ENCODE peak calls at places on chromosomes 5 and 9, in nine cellular contexts. One of them, this sample, is unnamed.

GRCh38 chr5:127885176-127885575 is 182.0 kb downstream of the CCDC192 start:
- DNase-seq in frontal cortex: no peak
- DNase-seq in stimulated activated CD8-positive, alpha-beta memory T cell treated with anti-CD3 and anti-CD28 coated beads, Interleukin-4, amount 100 ng/mL, for 4 hours: no peak
- DNase-seq in activated CD4-positive, alpha-beta T cell treated with anti-CD3 and anti-CD28 coated beads, Interleukin-2, amount 50 U/mL, for 1 hour: no peak
- DNase-seq in anterior cingulate cortex: no peak
- DNase-seq in stimulated activated CD4-positive, alpha-beta T cell treated with anti-CD3 and anti-CD28 coated beads, Interleukin-12 subunit alpha, Interleukin-12 subunit beta, amount 100 ng/mL, for 4 hours: no peak
- DNase-seq in left cardiac atrium: no peak
- DNase-seq in RPMI7951: no peak
- DNase-seq in progenitor cell of endocrine pancreas: no peak
- DNase-seq in this sample: no peak

GRCh38 chr9:118455259-118455658 is 751.1 kb downstream of the TLR4 start:
- DNase-seq in progenitor cell of endocrine pancreas: no peak
- DNase-seq in activated CD4-positive, alpha-beta T cell treated with anti-CD3 and anti-CD28 coated beads, Interleukin-2, amount 50 U/mL, for 1 hour: no peak
- DNase-seq in frontal cortex: no peak
- DNase-seq in RPMI7951: no peak
- DNase-seq in stimulated activated CD4-positive, alpha-beta T cell treated with anti-CD3 and anti-CD28 coated beads, Interleukin-12 subunit alpha, Interleukin-12 subunit beta, amount 100 ng/mL, for 4 hours: no peak
- DNase-seq in stimulated activated CD8-positive, alpha-beta memory T cell treated with anti-CD3 and anti-CD28 coated beads, Interleukin-4, amount 100 ng/mL, for 4 hours: no peak
- DNase-seq in left cardiac atrium: no peak
- DNase-seq in anterior cingulate cortex: no peak
- DNase-seq in this sample: no peak

GRCh38 chr5:169978744-169979143 is 1.6 kb downstream of the INSYN2B start:
- DNase-seq in stimulated activated CD4-positive, alpha-beta T cell treated with anti-CD3 and anti-CD28 coated beads, Interleukin-12 subunit alpha, Interleukin-12 subunit beta, amount 100 ng/mL, for 4 hours: no peak
- DNase-seq in anterior cingulate cortex: no peak
- DNase-seq in frontal cortex: no peak
- DNase-seq in stimulated activated CD8-positive, alpha-beta memory T cell treated with anti-CD3 and anti-CD28 coated beads, Interleukin-4, amount 100 ng/mL, for 4 hours: no peak
- DNase-seq in RPMI7951: no peak
- DNase-seq in left cardiac atrium: no peak
- DNase-seq in progenitor cell of endocrine pancreas: no peak
- DNase-seq in activated CD4-positive, alpha-beta T cell treated with anti-CD3 and anti-CD28 coated beads, Interleukin-2, amount 50 U/mL, for 1 hour: no peak
- DNase-seq in this sample: no peak

GRCh38 chr9:131422241-131422792 is 28.4 kb downstream of the PRRC2B start:
- DNase-seq in frontal cortex: no peak
- DNase-seq in stimulated activated CD8-positive, alpha-beta memory T cell treated with anti-CD3 and anti-CD28 coated beads, Interleukin-4, amount 100 ng/mL, for 4 hours: no peak
- DNase-seq in anterior cingulate cortex: peak
- DNase-seq in activated CD4-positive, alpha-beta T cell treated with anti-CD3 and anti-CD28 coated beads, Interleukin-2, amount 50 U/mL, for 1 hour: no peak
- DNase-seq in stimulated activated CD4-positive, alpha-beta T cell treated with anti-CD3 and anti-CD28 coated beads, Interleukin-12 subunit alpha, Interleukin-12 subunit beta, amount 100 ng/mL, for 4 hours: no peak
- DNase-seq in left cardiac atrium: peak
- DNase-seq in RPMI7951: no peak
- DNase-seq in progenitor cell of endocrine pancreas: no peak
- DNase-seq in this sample: no peak

GRCh38 chr9:12775963-12776774 is 1.3 kb downstream of the LURAP1L start:
- DNase-seq in RPMI7951: peak
- DNase-seq in left cardiac atrium: peak
- DNase-seq in stimulated activated CD8-positive, alpha-beta memory T cell treated with anti-CD3 and anti-CD28 coated beads, Interleukin-4, amount 100 ng/mL, for 4 hours: no peak
- DNase-seq in activated CD4-positive, alpha-beta T cell treated with anti-CD3 and anti-CD28 coated beads, Interleukin-2, amount 50 U/mL, for 1 hour: no peak
- DNase-seq in progenitor cell of endocrine pancreas: peak
- DNase-seq in stimulated activated CD4-positive, alpha-beta T cell treated with anti-CD3 and anti-CD28 coated beads, Interleukin-12 subunit alpha, Interleukin-12 subunit beta, amount 100 ng/mL, for 4 hours: no peak
- DNase-seq in anterior cingulate cortex: peak
- DNase-seq in frontal cortex: peak
- DNase-seq in this sample: peak

GRCh38 chr9:127138444-127138843 is 16.0 kb upstream of the ANGPTL2 start:
- DNase-seq in frontal cortex: no peak
- DNase-seq in RPMI7951: no peak
- DNase-seq in activated CD4-positive, alpha-beta T cell treated with anti-CD3 and anti-CD28 coated beads, Interleukin-2, amount 50 U/mL, for 1 hour: no peak
- DNase-seq in progenitor cell of endocrine pancreas: no peak
- DNase-seq in stimulated activated CD4-positive, alpha-beta T cell treated with anti-CD3 and anti-CD28 coated beads, Interleukin-12 subunit alpha, Interleukin-12 subunit beta, amount 100 ng/mL, for 4 hours: no peak
- DNase-seq in stimulated activated CD8-positive, alpha-beta memory T cell treated with anti-CD3 and anti-CD28 coated beads, Interleukin-4, amount 100 ng/mL, for 4 hours: no peak
- DNase-seq in anterior cingulate cortex: no peak
- DNase-seq in left cardiac atrium: no peak
- DNase-seq in this sample: no peak

GRCh38 chr9:129685220-129685932 is 19.9 kb downstream of the PRRX2 start:
- DNase-seq in progenitor cell of endocrine pancreas: no peak
- DNase-seq in activated CD4-positive, alpha-beta T cell treated with anti-CD3 and anti-CD28 coated beads, Interleukin-2, amount 50 U/mL, for 1 hour: no peak
- DNase-seq in anterior cingulate cortex: no peak
- DNase-seq in frontal cortex: no peak
- DNase-seq in left cardiac atrium: no peak
- DNase-seq in RPMI7951: peak
- DNase-seq in stimulated activated CD4-positive, alpha-beta T cell treated with anti-CD3 and anti-CD28 coated beads, Interleukin-12 subunit alpha, Interleukin-12 subunit beta, amount 100 ng/mL, for 4 hours: no peak
- DNase-seq in stimulated activated CD8-positive, alpha-beta memory T cell treated with anti-CD3 and anti-CD28 coated beads, Interleukin-4, amount 100 ng/mL, for 4 hours: no peak
- DNase-seq in this sample: no peak

GRCh38 chr9:137113385-137114159 is 961 bp downstream of the DPP7 start:
- DNase-seq in frontal cortex: peak
- DNase-seq in activated CD4-positive, alpha-beta T cell treated with anti-CD3 and anti-CD28 coated beads, Interleukin-2, amount 50 U/mL, for 1 hour: peak
- DNase-seq in progenitor cell of endocrine pancreas: no peak
- DNase-seq in anterior cingulate cortex: no peak
- DNase-seq in stimulated activated CD4-positive, alpha-beta T cell treated with anti-CD3 and anti-CD28 coated beads, Interleukin-12 subunit alpha, Interleukin-12 subunit beta, amount 100 ng/mL, for 4 hours: no peak
- DNase-seq in stimulated activated CD8-positive, alpha-beta memory T cell treated with anti-CD3 and anti-CD28 coated beads, Interleukin-4, amount 100 ng/mL, for 4 hours: no peak
- DNase-seq in RPMI7951: no peak
- DNase-seq in left cardiac atrium: no peak
- DNase-seq in this sample: no peak

GRCh38 chr5:144467795-144468194 is 297.1 kb downstream of the KCTD16 start:
- DNase-seq in RPMI7951: no peak
- DNase-seq in anterior cingulate cortex: no peak
- DNase-seq in progenitor cell of endocrine pancreas: no peak
- DNase-seq in stimulated activated CD4-positive, alpha-beta T cell treated with anti-CD3 and anti-CD28 coated beads, Interleukin-12 subunit alpha, Interleukin-12 subunit beta, amount 100 ng/mL, for 4 hours: no peak
- DNase-seq in frontal cortex: no peak
- DNase-seq in left cardiac atrium: no peak
- DNase-seq in activated CD4-positive, alpha-beta T cell treated with anti-CD3 and anti-CD28 coated beads, Interleukin-2, amount 50 U/mL, for 1 hour: no peak
- DNase-seq in stimulated activated CD8-positive, alpha-beta memory T cell treated with anti-CD3 and anti-CD28 coated beads, Interleukin-4, amount 100 ng/mL, for 4 hours: no peak
- DNase-seq in this sample: no peak

GRCh38 chr5:120919017-120919416 is 454.9 kb downstream of the PRR16 start:
- DNase-seq in anterior cingulate cortex: no peak
- DNase-seq in stimulated activated CD4-positive, alpha-beta T cell treated with anti-CD3 and anti-CD28 coated beads, Interleukin-12 subunit alpha, Interleukin-12 subunit beta, amount 100 ng/mL, for 4 hours: no peak
- DNase-seq in progenitor cell of endocrine pancreas: no peak
- DNase-seq in activated CD4-positive, alpha-beta T cell treated with anti-CD3 and anti-CD28 coated beads, Interleukin-2, amount 50 U/mL, for 1 hour: no peak
- DNase-seq in frontal cortex: no peak
- DNase-seq in RPMI7951: no peak
- DNase-seq in left cardiac atrium: no peak
- DNase-seq in stimulated activated CD8-positive, alpha-beta memory T cell treated with anti-CD3 and anti-CD28 coated beads, Interleukin-4, amount 100 ng/mL, for 4 hours: no peak
- DNase-seq in this sample: no peak

GRCh38 chr9:13351768-13352386 is 72.4 kb upstream of the MPDZ start:
- DNase-seq in progenitor cell of endocrine pancreas: no peak
- DNase-seq in stimulated activated CD4-positive, alpha-beta T cell treated with anti-CD3 and anti-CD28 coated beads, Interleukin-12 subunit alpha, Interleukin-12 subunit beta, amount 100 ng/mL, for 4 hours: no peak
- DNase-seq in frontal cortex: no peak
- DNase-seq in activated CD4-positive, alpha-beta T cell treated with anti-CD3 and anti-CD28 coated beads, Interleukin-2, amount 50 U/mL, for 1 hour: no peak
- DNase-seq in RPMI7951: peak
- DNase-seq in anterior cingulate cortex: no peak
- DNase-seq in stimulated activated CD8-positive, alpha-beta memory T cell treated with anti-CD3 and anti-CD28 coated beads, Interleukin-4, amount 100 ng/mL, for 4 hours: no peak
- DNase-seq in left cardiac atrium: no peak
- DNase-seq in this sample: no peak

GRCh38 chr5:145056805-145057204 is 778.3 kb downstream of the PRELID2 start:
- DNase-seq in stimulated activated CD4-positive, alpha-beta T cell treated with anti-CD3 and anti-CD28 coated beads, Interleukin-12 subunit alpha, Interleukin-12 subunit beta, amount 100 ng/mL, for 4 hours: no peak
- DNase-seq in progenitor cell of endocrine pancreas: no peak
- DNase-seq in stimulated activated CD8-positive, alpha-beta memory T cell treated with anti-CD3 and anti-CD28 coated beads, Interleukin-4, amount 100 ng/mL, for 4 hours: no peak
- DNase-seq in frontal cortex: no peak
- DNase-seq in activated CD4-positive, alpha-beta T cell treated with anti-CD3 and anti-CD28 coated beads, Interleukin-2, amount 50 U/mL, for 1 hour: no peak
- DNase-seq in left cardiac atrium: no peak
- DNase-seq in RPMI7951: no peak
- DNase-seq in anterior cingulate cortex: no peak
- DNase-seq in this sample: peak

GRCh38 chr9:108272350-108272899 is 583.4 kb downstream of the ACTL7B start:
- DNase-seq in left cardiac atrium: peak
- DNase-seq in anterior cingulate cortex: peak
- DNase-seq in stimulated activated CD4-positive, alpha-beta T cell treated with anti-CD3 and anti-CD28 coated beads, Interleukin-12 subunit alpha, Interleukin-12 subunit beta, amount 100 ng/mL, for 4 hours: no peak
- DNase-seq in RPMI7951: peak
- DNase-seq in frontal cortex: peak
- DNase-seq in activated CD4-positive, alpha-beta T cell treated with anti-CD3 and anti-CD28 coated beads, Interleukin-2, amount 50 U/mL, for 1 hour: no peak
- DNase-seq in progenitor cell of endocrine pancreas: no peak
- DNase-seq in stimulated activated CD8-positive, alpha-beta memory T cell treated with anti-CD3 and anti-CD28 coated beads, Interleukin-4, amount 100 ng/mL, for 4 hours: no peak
- DNase-seq in this sample: no peak

GRCh38 chr5:152405145-152405544 is at the start of gene NMUR2:
- DNase-seq in progenitor cell of endocrine pancreas: peak
- DNase-seq in RPMI7951: no peak
- DNase-seq in frontal cortex: no peak
- DNase-seq in activated CD4-positive, alpha-beta T cell treated with anti-CD3 and anti-CD28 coated beads, Interleukin-2, amount 50 U/mL, for 1 hour: no peak
- DNase-seq in stimulated activated CD4-positive, alpha-beta T cell treated with anti-CD3 and anti-CD28 coated beads, Interleukin-12 subunit alpha, Interleukin-12 subunit beta, amount 100 ng/mL, for 4 hours: no peak
- DNase-seq in stimulated activated CD8-positive, alpha-beta memory T cell treated with anti-CD3 and anti-CD28 coated beads, Interleukin-4, amount 100 ng/mL, for 4 hours: no peak
- DNase-seq in anterior cingulate cortex: no peak
- DNase-seq in left cardiac atrium: no peak
- DNase-seq in this sample: no peak

GRCh38 chr5:11675198-11675597 is 229.0 kb downstream of the CTNND2 start:
- DNase-seq in activated CD4-positive, alpha-beta T cell treated with anti-CD3 and anti-CD28 coated beads, Interleukin-2, amount 50 U/mL, for 1 hour: no peak
- DNase-seq in anterior cingulate cortex: no peak
- DNase-seq in stimulated activated CD4-positive, alpha-beta T cell treated with anti-CD3 and anti-CD28 coated beads, Interleukin-12 subunit alpha, Interleukin-12 subunit beta, amount 100 ng/mL, for 4 hours: no peak
- DNase-seq in frontal cortex: no peak
- DNase-seq in progenitor cell of endocrine pancreas: no peak
- DNase-seq in left cardiac atrium: no peak
- DNase-seq in stimulated activated CD8-positive, alpha-beta memory T cell treated with anti-CD3 and anti-CD28 coated beads, Interleukin-4, amount 100 ng/mL, for 4 hours: no peak
- DNase-seq in RPMI7951: no peak
- DNase-seq in this sample: no peak

GRCh38 chr9:132669636-132670358 is at the start of gene DDX31:
- DNase-seq in stimulated activated CD4-positive, alpha-beta T cell treated with anti-CD3 and anti-CD28 coated beads, Interleukin-12 subunit alpha, Interleukin-12 subunit beta, amount 100 ng/mL, for 4 hours: peak
- DNase-seq in activated CD4-positive, alpha-beta T cell treated with anti-CD3 and anti-CD28 coated beads, Interleukin-2, amount 50 U/mL, for 1 hour: peak
- DNase-seq in frontal cortex: peak
- DNase-seq in anterior cingulate cortex: peak
- DNase-seq in RPMI7951: peak
- DNase-seq in left cardiac atrium: peak
- DNase-seq in progenitor cell of endocrine pancreas: peak
- DNase-seq in stimulated activated CD8-positive, alpha-beta memory T cell treated with anti-CD3 and anti-CD28 coated beads, Interleukin-4, amount 100 ng/mL, for 4 hours: peak
- DNase-seq in this sample: peak

GRCh38 chr9:127751269-127752054 is 16.4 kb upstream of the TOR2A start:
- DNase-seq in RPMI7951: no peak
- DNase-seq in stimulated activated CD8-positive, alpha-beta memory T cell treated with anti-CD3 and anti-CD28 coated beads, Interleukin-4, amount 100 ng/mL, for 4 hours: no peak
- DNase-seq in progenitor cell of endocrine pancreas: peak
- DNase-seq in frontal cortex: no peak
- DNase-seq in anterior cingulate cortex: no peak
- DNase-seq in left cardiac atrium: no peak
- DNase-seq in activated CD4-positive, alpha-beta T cell treated with anti-CD3 and anti-CD28 coated beads, Interleukin-2, amount 50 U/mL, for 1 hour: no peak
- DNase-seq in stimulated activated CD4-positive, alpha-beta T cell treated with anti-CD3 and anti-CD28 coated beads, Interleukin-12 subunit alpha, Interleukin-12 subunit beta, amount 100 ng/mL, for 4 hours: no peak
- DNase-seq in this sample: no peak

GRCh38 chr9:127943746-127944145 is 6.1 kb upstream of the DPM2 start:
- DNase-seq in activated CD4-positive, alpha-beta T cell treated with anti-CD3 and anti-CD28 coated beads, Interleukin-2, amount 50 U/mL, for 1 hour: peak
- DNase-seq in left cardiac atrium: peak
- DNase-seq in stimulated activated CD8-positive, alpha-beta memory T cell treated with anti-CD3 and anti-CD28 coated beads, Interleukin-4, amount 100 ng/mL, for 4 hours: peak
- DNase-seq in progenitor cell of endocrine pancreas: peak
- DNase-seq in anterior cingulate cortex: peak
- DNase-seq in RPMI7951: peak
- DNase-seq in stimulated activated CD4-positive, alpha-beta T cell treated with anti-CD3 and anti-CD28 coated beads, Interleukin-12 subunit alpha, Interleukin-12 subunit beta, amount 100 ng/mL, for 4 hours: peak
- DNase-seq in frontal cortex: peak
- DNase-seq in this sample: peak

GRCh38 chr5:44952376-44952775 is 143.6 kb downstream of the MRPS30 start:
- DNase-seq in frontal cortex: no peak
- DNase-seq in left cardiac atrium: no peak
- DNase-seq in progenitor cell of endocrine pancreas: no peak
- DNase-seq in stimulated activated CD4-positive, alpha-beta T cell treated with anti-CD3 and anti-CD28 coated beads, Interleukin-12 subunit alpha, Interleukin-12 subunit beta, amount 100 ng/mL, for 4 hours: no peak
- DNase-seq in RPMI7951: peak
- DNase-seq in anterior cingulate cortex: no peak
- DNase-seq in stimulated activated CD8-positive, alpha-beta memory T cell treated with anti-CD3 and anti-CD28 coated beads, Interleukin-4, amount 100 ng/mL, for 4 hours: no peak
- DNase-seq in activated CD4-positive, alpha-beta T cell treated with anti-CD3 and anti-CD28 coated beads, Interleukin-2, amount 50 U/mL, for 1 hour: no peak
- DNase-seq in this sample: no peak

GRCh38 chr5:148394587-148395019 is 10.8 kb downstream of the FBXO38 start:
- DNase-seq in stimulated activated CD4-positive, alpha-beta T cell treated with anti-CD3 and anti-CD28 coated beads, Interleukin-12 subunit alpha, Interleukin-12 subunit beta, amount 100 ng/mL, for 4 hours: no peak
- DNase-seq in RPMI7951: no peak
- DNase-seq in anterior cingulate cortex: no peak
- DNase-seq in activated CD4-positive, alpha-beta T cell treated with anti-CD3 and anti-CD28 coated beads, Interleukin-2, amount 50 U/mL, for 1 hour: no peak
- DNase-seq in progenitor cell of endocrine pancreas: no peak
- DNase-seq in left cardiac atrium: no peak
- DNase-seq in frontal cortex: no peak
- DNase-seq in stimulated activated CD8-positive, alpha-beta memory T cell treated with anti-CD3 and anti-CD28 coated beads, Interleukin-4, amount 100 ng/mL, for 4 hours: no peak
- DNase-seq in this sample: no peak

GRCh38 chr9:27421567-27421966 is 102.5 kb upstream of the IFNK start:
- DNase-seq in frontal cortex: no peak
- DNase-seq in RPMI7951: no peak
- DNase-seq in activated CD4-positive, alpha-beta T cell treated with anti-CD3 and anti-CD28 coated beads, Interleukin-2, amount 50 U/mL, for 1 hour: no peak
- DNase-seq in anterior cingulate cortex: no peak
- DNase-seq in progenitor cell of endocrine pancreas: no peak
- DNase-seq in left cardiac atrium: no peak
- DNase-seq in stimulated activated CD8-positive, alpha-beta memory T cell treated with anti-CD3 and anti-CD28 coated beads, Interleukin-4, amount 100 ng/mL, for 4 hours: no peak
- DNase-seq in stimulated activated CD4-positive, alpha-beta T cell treated with anti-CD3 and anti-CD28 coated beads, Interleukin-12 subunit alpha, Interleukin-12 subunit beta, amount 100 ng/mL, for 4 hours: no peak
- DNase-seq in this sample: no peak

GRCh38 chr5:84437673-84438315 is 53.1 kb upstream of the EDIL3 start:
- DNase-seq in progenitor cell of endocrine pancreas: no peak
- DNase-seq in left cardiac atrium: no peak
- DNase-seq in RPMI7951: peak
- DNase-seq in activated CD4-positive, alpha-beta T cell treated with anti-CD3 and anti-CD28 coated beads, Interleukin-2, amount 50 U/mL, for 1 hour: no peak
- DNase-seq in frontal cortex: no peak
- DNase-seq in stimulated activated CD8-positive, alpha-beta memory T cell treated with anti-CD3 and anti-CD28 coated beads, Interleukin-4, amount 100 ng/mL, for 4 hours: no peak
- DNase-seq in stimulated activated CD4-positive, alpha-beta T cell treated with anti-CD3 and anti-CD28 coated beads, Interleukin-12 subunit alpha, Interleukin-12 subunit beta, amount 100 ng/mL, for 4 hours: no peak
- DNase-seq in anterior cingulate cortex: no peak
- DNase-seq in this sample: no peak

GRCh38 chr5:89053547-89053946 is 170.6 kb upstream of the MEF2C start:
- DNase-seq in stimulated activated CD8-positive, alpha-beta memory T cell treated with anti-CD3 and anti-CD28 coated beads, Interleukin-4, amount 100 ng/mL, for 4 hours: no peak
- DNase-seq in progenitor cell of endocrine pancreas: no peak
- DNase-seq in anterior cingulate cortex: no peak
- DNase-seq in stimulated activated CD4-positive, alpha-beta T cell treated with anti-CD3 and anti-CD28 coated beads, Interleukin-12 subunit alpha, Interleukin-12 subunit beta, amount 100 ng/mL, for 4 hours: no peak
- DNase-seq in frontal cortex: no peak
- DNase-seq in RPMI7951: no peak
- DNase-seq in activated CD4-positive, alpha-beta T cell treated with anti-CD3 and anti-CD28 coated beads, Interleukin-2, amount 50 U/mL, for 1 hour: no peak
- DNase-seq in left cardiac atrium: no peak
- DNase-seq in this sample: no peak

GRCh38 chr9:117184173-117184572 is 230.7 kb downstream of the ASTN2 start:
- DNase-seq in anterior cingulate cortex: no peak
- DNase-seq in activated CD4-positive, alpha-beta T cell treated with anti-CD3 and anti-CD28 coated beads, Interleukin-2, amount 50 U/mL, for 1 hour: no peak
- DNase-seq in progenitor cell of endocrine pancreas: no peak
- DNase-seq in RPMI7951: no peak
- DNase-seq in left cardiac atrium: peak
- DNase-seq in stimulated activated CD8-positive, alpha-beta memory T cell treated with anti-CD3 and anti-CD28 coated beads, Interleukin-4, amount 100 ng/mL, for 4 hours: no peak
- DNase-seq in stimulated activated CD4-positive, alpha-beta T cell treated with anti-CD3 and anti-CD28 coated beads, Interleukin-12 subunit alpha, Interleukin-12 subunit beta, amount 100 ng/mL, for 4 hours: no peak
- DNase-seq in frontal cortex: no peak
- DNase-seq in this sample: no peak

GRCh38 chr5:80082731-80083114 is 47.6 kb downstream of the THBS4 start:
- DNase-seq in RPMI7951: peak
- DNase-seq in stimulated activated CD4-positive, alpha-beta T cell treated with anti-CD3 and anti-CD28 coated beads, Interleukin-12 subunit alpha, Interleukin-12 subunit beta, amount 100 ng/mL, for 4 hours: peak
- DNase-seq in frontal cortex: no peak
- DNase-seq in left cardiac atrium: peak
- DNase-seq in activated CD4-positive, alpha-beta T cell treated with anti-CD3 and anti-CD28 coated beads, Interleukin-2, amount 50 U/mL, for 1 hour: no peak
- DNase-seq in anterior cingulate cortex: peak
- DNase-seq in progenitor cell of endocrine pancreas: peak
- DNase-seq in stimulated activated CD8-positive, alpha-beta memory T cell treated with anti-CD3 and anti-CD28 coated beads, Interleukin-4, amount 100 ng/mL, for 4 hours: no peak
- DNase-seq in this sample: peak

GRCh38 chr5:56527174-56527573 is 288.2 kb upstream of the MAP3K1 start:
- DNase-seq in stimulated activated CD4-positive, alpha-beta T cell treated with anti-CD3 and anti-CD28 coated beads, Interleukin-12 subunit alpha, Interleukin-12 subunit beta, amount 100 ng/mL, for 4 hours: no peak
- DNase-seq in anterior cingulate cortex: no peak
- DNase-seq in stimulated activated CD8-positive, alpha-beta memory T cell treated with anti-CD3 and anti-CD28 coated beads, Interleukin-4, amount 100 ng/mL, for 4 hours: no peak
- DNase-seq in activated CD4-positive, alpha-beta T cell treated with anti-CD3 and anti-CD28 coated beads, Interleukin-2, amount 50 U/mL, for 1 hour: no peak
- DNase-seq in left cardiac atrium: no peak
- DNase-seq in frontal cortex: no peak
- DNase-seq in RPMI7951: no peak
- DNase-seq in progenitor cell of endocrine pancreas: no peak
- DNase-seq in this sample: no peak

GRCh38 chr5:35091734-35092133 is 44.0 kb upstream of the AGXT2 start:
- DNase-seq in activated CD4-positive, alpha-beta T cell treated with anti-CD3 and anti-CD28 coated beads, Interleukin-2, amount 50 U/mL, for 1 hour: no peak
- DNase-seq in stimulated activated CD4-positive, alpha-beta T cell treated with anti-CD3 and anti-CD28 coated beads, Interleukin-12 subunit alpha, Interleukin-12 subunit beta, amount 100 ng/mL, for 4 hours: no peak
- DNase-seq in RPMI7951: no peak
- DNase-seq in anterior cingulate cortex: no peak
- DNase-seq in left cardiac atrium: no peak
- DNase-seq in progenitor cell of endocrine pancreas: no peak
- DNase-seq in stimulated activated CD8-positive, alpha-beta memory T cell treated with anti-CD3 and anti-CD28 coated beads, Interleukin-4, amount 100 ng/mL, for 4 hours: no peak
- DNase-seq in frontal cortex: no peak
- DNase-seq in this sample: no peak

GRCh38 chr9:114048533-114049452 is 29.3 kb downstream of the AMBP start:
- DNase-seq in left cardiac atrium: no peak
- DNase-seq in progenitor cell of endocrine pancreas: no peak
- DNase-seq in anterior cingulate cortex: no peak
- DNase-seq in RPMI7951: no peak
- DNase-seq in activated CD4-positive, alpha-beta T cell treated with anti-CD3 and anti-CD28 coated beads, Interleukin-2, amount 50 U/mL, for 1 hour: no peak
- DNase-seq in frontal cortex: no peak
- DNase-seq in stimulated activated CD4-positive, alpha-beta T cell treated with anti-CD3 and anti-CD28 coated beads, Interleukin-12 subunit alpha, Interleukin-12 subunit beta, amount 100 ng/mL, for 4 hours: no peak
- DNase-seq in stimulated activated CD8-positive, alpha-beta memory T cell treated with anti-CD3 and anti-CD28 coated beads, Interleukin-4, amount 100 ng/mL, for 4 hours: no peak
- DNase-seq in this sample: no peak

GRCh38 chr5:14873093-14873492 is 1.5 kb upstream of the ANKH start:
- DNase-seq in RPMI7951: no peak
- DNase-seq in anterior cingulate cortex: no peak
- DNase-seq in stimulated activated CD4-positive, alpha-beta T cell treated with anti-CD3 and anti-CD28 coated beads, Interleukin-12 subunit alpha, Interleukin-12 subunit beta, amount 100 ng/mL, for 4 hours: no peak
- DNase-seq in progenitor cell of endocrine pancreas: no peak
- DNase-seq in left cardiac atrium: no peak
- DNase-seq in activated CD4-positive, alpha-beta T cell treated with anti-CD3 and anti-CD28 coated beads, Interleukin-2, amount 50 U/mL, for 1 hour: no peak
- DNase-seq in stimulated activated CD8-positive, alpha-beta memory T cell treated with anti-CD3 and anti-CD28 coated beads, Interleukin-4, amount 100 ng/mL, for 4 hours: no peak
- DNase-seq in frontal cortex: no peak
- DNase-seq in this sample: no peak

GRCh38 chr9:33785914-33786313 is 9.4 kb upstream of the PRSS3 start:
- DNase-seq in anterior cingulate cortex: no peak
- DNase-seq in progenitor cell of endocrine pancreas: no peak
- DNase-seq in stimulated activated CD8-positive, alpha-beta memory T cell treated with anti-CD3 and anti-CD28 coated beads, Interleukin-4, amount 100 ng/mL, for 4 hours: no peak
- DNase-seq in stimulated activated CD4-positive, alpha-beta T cell treated with anti-CD3 and anti-CD28 coated beads, Interleukin-12 subunit alpha, Interleukin-12 subunit beta, amount 100 ng/mL, for 4 hours: no peak
- DNase-seq in activated CD4-positive, alpha-beta T cell treated with anti-CD3 and anti-CD28 coated beads, Interleukin-2, amount 50 U/mL, for 1 hour: no peak
- DNase-seq in frontal cortex: no peak
- DNase-seq in left cardiac atrium: no peak
- DNase-seq in RPMI7951: peak
- DNase-seq in this sample: no peak